ENCODE peak calls at places on chromosomes 2 and 18, in eight cellular contexts. S is mucosa of descending colon, W is skeletal muscle cell, L is left lung, K is right cardiac atrium, H is SJCRH30, P is NB4, Q is A549. A is an unnamed sample.

GRCh38 chr2:157840568-157841156 is 35.5 kb downstream of the ACVR1 start:
- DNase-seq in S (no peak), W (no peak), L (no peak), K (peak), H (no peak), P (no peak), Q (no peak), A (no peak)

GRCh38 chr2:127747621-127748020 is 46.3 kb downstream of the SFT2D3 start:
- DNase-seq in S (no peak), W (no peak), L (no peak), K (no peak), H (no peak), P (no peak), Q (no peak), A (no peak)

GRCh38 chr2:175003875-175004729 is 1.1 kb downstream of the CHN1 start:
- DNase-seq in S (no peak), W (no peak), L (no peak), K (no peak), H (peak), P (peak), Q (peak), A (no peak)

GRCh38 chr2:157107460-157107859 is 150.0 kb upstream of the GALNT5 start:
- DNase-seq in S (peak), W (no peak), L (no peak), K (no peak), H (no peak), P (no peak), Q (no peak), A (no peak)

GRCh38 chr2:17208511-17208910 is 309.7 kb downstream of the RAD51AP2 start:
- DNase-seq in S (no peak), W (no peak), L (no peak), K (no peak), H (no peak), P (no peak), Q (no peak), A (no peak)

GRCh38 chr2:231387904-231388724 is 7.4 kb upstream of the B3GNT7 start:
- DNase-seq in S (no peak), W (no peak), L (peak), K (peak), H (peak), P (peak), Q (no peak), A (no peak)

GRCh38 chr18:21163647-21164625 is 52.3 kb upstream of the ROCK1 start:
- DNase-seq in S (no peak), W (peak), L (no peak), K (no peak), H (no peak), P (peak), Q (peak), A (no peak)

GRCh38 chr2:1132328-1132964 is 181.8 kb downstream of the SNTG2 start:
- DNase-seq in S (no peak), W (no peak), L (no peak), K (no peak), H (peak), P (no peak), Q (no peak), A (no peak)

GRCh38 chr2:188378551-188378950 is 86.9 kb downstream of the GULP1 start:
- DNase-seq in S (no peak), W (no peak), L (no peak), K (no peak), H (peak), P (no peak), Q (no peak), A (no peak)

GRCh38 chr2:146986161-146986560 is 858.7 kb upstream of the ACVR2A start:
- DNase-seq in S (no peak), W (peak), L (no peak), K (no peak), H (no peak), P (no peak), Q (no peak), A (no peak)

GRCh38 chr2:46991985-46992384 is 76.4 kb upstream of the MCFD2 start:
- DNase-seq in S (no peak), W (no peak), L (no peak), K (peak), H (no peak), P (no peak), Q (no peak), A (no peak)

GRCh38 chr2:160246356-160246755 is 46.3 kb upstream of the ITGB6 start:
- DNase-seq in S (no peak), W (no peak), L (no peak), K (no peak), H (no peak), P (no peak), Q (peak), A (no peak)

GRCh38 chr2:206443735-206444527 is 599 bp downstream of the ADAM23 start:
- DNase-seq in S (no peak), W (no peak), L (peak), K (peak), H (peak), P (peak), Q (peak), A (no peak)

GRCh38 chr2:188916831-188917230 is 57.3 kb upstream of the COL3A1 start:
- DNase-seq in S (no peak), W (no peak), L (no peak), K (no peak), H (no peak), P (no peak), Q (no peak), A (no peak)

GRCh38 chr2:112137516-112138142 is 556 bp upstream of the FBLN7 start:
- DNase-seq in S (peak), W (no peak), L (no peak), K (no peak), H (no peak), P (peak), Q (no peak), A (no peak)

GRCh38 chr2:138321458-138321857 is 180.1 kb upstream of the SPOPL start:
- DNase-seq in S (no peak), W (no peak), L (no peak), K (no peak), H (no peak), P (no peak), Q (no peak), A (no peak)

GRCh38 chr2:54396107-54396506 is 60.0 kb upstream of the SPTBN1 start:
- DNase-seq in S (no peak), W (no peak), L (no peak), K (no peak), H (no peak), P (peak), Q (no peak), A (no peak)

GRCh38 chr2:237383991-237384671 is 29.8 kb downstream of the COL6A3 start:
- DNase-seq in S (no peak), W (peak), L (no peak), K (no peak), H (no peak), P (no peak), Q (no peak), A (no peak)

GRCh38 chr2:190591437-190591836 is 56.9 kb upstream of the NEMP2 start:
- DNase-seq in S (no peak), W (no peak), L (no peak), K (no peak), H (no peak), P (no peak), Q (no peak), A (no peak)

GRCh38 chr2:121903037-121903689 is 147.7 kb downstream of the TSN start:
- DNase-seq in S (peak), W (no peak), L (no peak), K (peak), H (peak), P (no peak), Q (no peak), A (no peak)

GRCh38 chr2:236284208-236284607 is 20.0 kb upstream of the ASB18 start:
- DNase-seq in S (no peak), W (no peak), L (no peak), K (no peak), H (no peak), P (no peak), Q (no peak), A (no peak)

GRCh38 chr18:44747157-44747556 is 66.5 kb downstream of the SETBP1 start:
- DNase-seq in S (no peak), W (no peak), L (no peak), K (no peak), H (no peak), P (no peak), Q (no peak), A (no peak)

GRCh38 chr2:112155331-112156151 is 17.4 kb downstream of the FBLN7 start:
- DNase-seq in S (no peak), W (no peak), L (no peak), K (no peak), H (peak), P (no peak), Q (no peak), A (no peak)

GRCh38 chr2:237154050-237154638 is 68.5 kb downstream of the COPS8 start:
- DNase-seq in S (no peak), W (no peak), L (no peak), K (no peak), H (peak), P (peak), Q (peak), A (peak)

GRCh38 chr2:176128172-176129012 is 1.1 kb upstream of the HOXD8 start:
- DNase-seq in S (peak), W (no peak), L (peak), K (no peak), H (no peak), P (peak), Q (no peak), A (no peak)
- H3K4me3 ChIP-seq in S (no peak), W (peak), L (no peak), K (no peak), H (no peak), P (no peak), Q (no peak), A (no peak)

GRCh38 chr18:74870950-74871349 is 273.3 kb downstream of the ZNF407 start:
- DNase-seq in S (no peak), W (no peak), L (no peak), K (no peak), H (no peak), P (no peak), Q (no peak), A (no peak)
- H3K4me3 ChIP-seq in S (no peak), W (no peak), L (no peak), K (no peak), H (no peak), P (no peak), Q (no peak), A (no peak)

GRCh38 chr2:95295376-95295775 is 1.8 kb upstream of the KCNIP3 start:
- DNase-seq in S (no peak), W (no peak), L (no peak), K (no peak), H (no peak), P (no peak), Q (no peak), A (no peak)
- H3K4me3 ChIP-seq in S (no peak), W (no peak), L (no peak), K (no peak), H (no peak), P (no peak), Q (no peak), A (no peak)

GRCh38 chr18:73691118-73691517 is 456.5 kb downstream of the FBXO15 start:
- DNase-seq in S (no peak), W (peak), L (no peak), K (peak), H (no peak), P (no peak), Q (peak), A (no peak)

GRCh38 chr18:73693091-73693490 is 454.5 kb downstream of the FBXO15 start:
- DNase-seq in S (no peak), W (no peak), L (no peak), K (no peak), H (no peak), P (no peak), Q (no peak), A (no peak)

GRCh38 chr18:73691624-73692023 is 456.0 kb downstream of the FBXO15 start:
- DNase-seq in S (no peak), W (no peak), L (no peak), K (peak), H (no peak), P (no peak), Q (no peak), A (no peak)

GRCh38 chr18:73697395-73697794 is 450.2 kb downstream of the FBXO15 start:
- DNase-seq in S (no peak), W (no peak), L (no peak), K (no peak), H (no peak), P (no peak), Q (no peak), A (no peak)

GRCh38 chr18:73696171-73696570 is 451.5 kb downstream of the FBXO15 start:
- DNase-seq in S (no peak), W (no peak), L (no peak), K (no peak), H (no peak), P (no peak), Q (no peak), A (no peak)
- H3K4me3 ChIP-seq in S (no peak), W (no peak), L (no peak), K (no peak), H (no peak), P (no peak), Q (no peak), A (no peak)

GRCh38 chr2:99816908-99817307 is 325.5 kb downstream of the AFF3 start:
- DNase-seq in S (no peak), W (no peak), L (no peak), K (no peak), H (no peak), P (no peak), Q (no peak), A (no peak)
- H3K4me3 ChIP-seq in S (no peak), W (no peak), L (no peak), K (no peak), H (no peak), P (no peak), Q (no peak), A (no peak)

GRCh38 chr18:74376523-74376922 is 60.9 kb downstream of the C18orf63 start:
- DNase-seq in S (no peak), W (no peak), L (no peak), K (no peak), H (no peak), P (no peak), Q (no peak), A (no peak)

GRCh38 chr18:74368901-74369705 is 53.5 kb downstream of the C18orf63 start:
- DNase-seq in S (peak), W (no peak), L (no peak), K (no peak), H (no peak), P (no peak), Q (no peak), A (no peak)

GRCh38 chr18:74375999-74376398 is 60.4 kb downstream of the C18orf63 start:
- DNase-seq in S (no peak), W (no peak), L (no peak), K (no peak), H (no peak), P (no peak), Q (peak), A (no peak)

GRCh38 chr18:74370163-74370562 is 54.5 kb downstream of the C18orf63 start:
- DNase-seq in S (no peak), W (peak), L (no peak), K (no peak), H (no peak), P (peak), Q (no peak), A (no peak)

DNA sequence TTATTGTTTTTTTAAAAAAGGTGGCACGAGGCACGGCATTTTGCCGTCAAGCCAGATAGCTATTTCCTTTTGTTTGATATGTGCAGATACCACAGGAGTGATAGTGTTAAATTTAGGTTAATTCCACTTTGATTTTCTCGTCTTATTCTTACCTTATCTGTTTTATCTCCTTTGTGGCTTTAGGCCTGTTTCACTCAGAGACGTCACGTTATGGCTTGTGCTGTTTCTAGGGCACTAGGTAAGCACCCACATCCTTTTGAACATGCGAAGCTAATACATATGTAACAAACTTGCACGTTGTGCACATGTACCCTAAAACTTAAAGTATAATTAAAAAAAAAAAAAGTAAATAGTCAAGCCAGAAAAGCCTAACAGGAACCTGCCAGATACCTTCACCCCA is 57.8 kb downstream of the C18orf63 start:
- DNase-seq in S (no peak), W (no peak), L (no peak), K (no peak), H (no peak), P (no peak), Q (no peak), A (no peak)
- H3K4me3 ChIP-seq in S (no peak), W (no peak), L (no peak), K (no peak), H (no peak), P (no peak), Q (no peak), A (no peak)

GRCh38 chr18:59055345-59056032 is 84.2 kb upstream of the SEC11C start:
- DNase-seq in S (no peak), W (no peak), L (no peak), K (no peak), H (no peak), P (no peak), Q (peak), A (peak)

GRCh38 chr18:59057493-59057795 is 82.2 kb upstream of the SEC11C start:
- DNase-seq in S (no peak), W (no peak), L (no peak), K (no peak), H (no peak), P (no peak), Q (no peak), A (no peak)

GRCh38 chr18:59056706-59057492 is 82.8 kb upstream of the SEC11C start:
- DNase-seq in S (peak), W (peak), L (no peak), K (peak), H (peak), P (peak), Q (peak), A (peak)

GRCh38 chr18:59059140-59059539 is 80.5 kb upstream of the SEC11C start:
- DNase-seq in S (no peak), W (no peak), L (no peak), K (no peak), H (no peak), P (no peak), Q (no peak), A (no peak)

GRCh38 chr18:59057969-59058368 is 81.7 kb upstream of the SEC11C start:
- DNase-seq in S (no peak), W (peak), L (no peak), K (no peak), H (no peak), P (no peak), Q (no peak), A (no peak)
- H3K4me3 ChIP-seq in S (no peak), W (no peak), L (no peak), K (no peak), H (no peak), P (no peak), Q (no peak), A (no peak)

GRCh38 chr2:196160101-196160500 is 11.3 kb downstream of the STK17B start:
- DNase-seq in S (no peak), W (peak), L (no peak), K (no peak), H (peak), P (peak), Q (peak), A (no peak)
- H3K4me3 ChIP-seq in S (no peak), W (no peak), L (no peak), K (no peak), H (no peak), P (peak), Q (no peak), A (no peak)

GRCh38 chr2:225600865-225601264 is 201.4 kb downstream of the NYAP2 start:
- DNase-seq in S (no peak), W (no peak), L (no peak), K (no peak), H (no peak), P (no peak), Q (no peak), A (no peak)

GRCh38 chr2:225598922-225599321 is 199.4 kb downstream of the NYAP2 start:
- DNase-seq in S (no peak), W (no peak), L (no peak), K (no peak), H (no peak), P (peak), Q (no peak), A (no peak)

GRCh38 chr2:225599856-225600255 is 200.3 kb downstream of the NYAP2 start:
- DNase-seq in S (no peak), W (no peak), L (no peak), K (no peak), H (no peak), P (no peak), Q (no peak), A (no peak)

GRCh38 chr2:225602205-225602604 is 202.7 kb downstream of the NYAP2 start:
- DNase-seq in S (no peak), W (no peak), L (no peak), K (no peak), H (no peak), P (no peak), Q (no peak), A (no peak)

DNA sequence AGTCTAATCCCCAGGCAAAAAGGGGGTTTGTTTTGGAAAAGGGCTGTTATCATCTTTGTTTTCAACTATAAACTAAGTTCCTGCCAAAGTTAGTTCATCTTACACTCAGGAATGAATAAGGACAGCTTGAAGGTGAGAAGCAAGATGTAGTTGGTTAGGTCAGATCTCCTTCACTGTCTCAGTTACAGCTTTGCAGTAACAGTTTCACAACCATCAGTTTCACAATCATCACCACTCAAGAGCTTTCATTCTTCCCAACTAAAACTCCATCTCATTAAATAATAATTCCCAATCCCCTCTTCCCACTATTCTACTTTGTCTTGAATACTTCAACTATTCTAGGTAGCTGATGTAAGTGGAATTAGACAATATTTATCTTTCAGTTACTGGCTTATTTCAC is 200.9 kb downstream of the NYAP2 start:
- DNase-seq in S (no peak), W (no peak), L (no peak), K (no peak), H (no peak), P (peak), Q (no peak), A (no peak)
- H3K4me3 ChIP-seq in S (no peak), W (no peak), L (no peak), K (no peak), H (no peak), P (no peak), Q (no peak), A (no peak)

A was measured in LNCaP clone FGC.